ENCODE peak calls at places on chromosomes 2 and 18, in seven cellular contexts. M is HTR-8/SVneo; P is CD4-positive, alpha-beta memory T cell; B is mesendoderm; G is fibroblast of pulmonary artery; D is stimulated activated CD4-positive, alpha-beta T cell treated with anti-CD3 and anti-CD28 coated beads, Interleukin-2, amount 100 ng/mL, for 48 hours; E is kidney glomerular epithelial cell. S is an unnamed sample.

GRCh38 chr18:72700961-72701710 is 157.0 kb upstream of the CBLN2 start:
- DNase-seq in M (no peak), P (no peak), B (peak; percentile 22), G (peak; percentile 28), D (no peak), E (peak; percentile 53), S (no peak)

GRCh38 chr2:192741889-192742288 is 547.2 kb upstream of the TMEFF2 start:
- DNase-seq in M (no peak), P (no peak), B (peak; percentile 36), G (peak; percentile 23), D (no peak), E (no peak), S (no peak)

GRCh38 chr18:22185723-22186386 is 16.5 kb downstream of the GATA6 start:
- DNase-seq in M (no peak), P (no peak), B (no peak), G (no peak), D (no peak), E (no peak), S (no peak)

GRCh38 chr2:189821953-189822748 is 37.9 kb downstream of the PMS1 start:
- DNase-seq in M (peak; percentile 21), P (no peak), B (peak; percentile 21), G (peak; percentile 77), D (no peak), E (no peak), S (no peak)

GRCh38 chr2:231364961-231365810 is 30.3 kb upstream of the B3GNT7 start:
- DNase-seq in M (peak; percentile 80), P (no peak), B (peak; percentile 79), G (peak; percentile 79), D (no peak), E (no peak), S (no peak)

GRCh38 chr2:47562548-47562947 is 159.6 kb downstream of the MSH2 start:
- DNase-seq in M (no peak), P (no peak), B (no peak), G (no peak), D (no peak), E (no peak), S (no peak)

GRCh38 chr2:234169676-234170075 is 119.2 kb downstream of the SPP2 start:
- DNase-seq in M (no peak), P (no peak), B (no peak), G (no peak), D (no peak), E (peak; percentile 29), S (no peak)

GRCh38 chr2:23008951-23009350 is 376.0 kb upstream of the KLHL29 start:
- DNase-seq in M (no peak), P (no peak), B (no peak), G (no peak), D (no peak), E (no peak), S (no peak)

GRCh38 chr18:11523809-11524208 is 85.6 kb upstream of the SLC35G4 start:
- DNase-seq in M (no peak), P (no peak), B (no peak), G (no peak), D (no peak), E (peak; percentile 17), S (no peak)

GRCh38 chr2:241859436-241860183 is 916 bp upstream of the PDCD1 start:
- DNase-seq in M (no peak), P (peak; percentile 27), B (no peak), G (peak; percentile 40), D (peak; percentile 64), E (no peak), S (peak; percentile 43)

GRCh38 chr2:101710690-101711318 is 13.3 kb downstream of the MAP4K4 start:
- DNase-seq in M (no peak), P (no peak), B (no peak), G (no peak), D (no peak), E (no peak), S (no peak)

GRCh38 chr18:9711361-9712129 is 3.4 kb downstream of the RAB31 start:
- DNase-seq in M (no peak), P (no peak), B (no peak), G (no peak), D (no peak), E (no peak), S (peak; percentile 54)

GRCh38 chr2:29123584-29124349 is 8.6 kb downstream of the CLIP4 start:
- DNase-seq in M (no peak), P (no peak), B (no peak), G (peak; percentile 82), D (no peak), E (peak; percentile 91), S (no peak)

GRCh38 chr18:61852496-61852895 is 40.3 kb downstream of the RNF152 start:
- DNase-seq in M (no peak), P (no peak), B (peak; percentile 21), G (no peak), D (no peak), E (no peak), S (no peak)

GRCh38 chr2:240579771-240580614 is 6.5 kb upstream of the CAPN10 start:
- DNase-seq in M (peak; percentile 77), P (peak; percentile 85), B (no peak), G (peak; percentile 94), D (peak; percentile 65), E (peak; percentile 2), S (no peak)

GRCh38 chr2:46119453-46119852 is 177.8 kb upstream of the EPAS1 start:
- DNase-seq in M (no peak), P (no peak), B (no peak), G (peak; percentile 92), D (no peak), E (no peak), S (no peak)

GRCh38 chr2:42100696-42101585 is 53.1 kb downstream of the PKDCC start:
- DNase-seq in M (no peak), P (peak; percentile 69), B (peak; percentile 76), G (peak; percentile 77), D (no peak), E (no peak), S (peak; percentile 67)

GRCh38 chr2:96430394-96430988 is 74.7 kb downstream of the NEURL3 start:
- DNase-seq in M (no peak), P (no peak), B (no peak), G (no peak), D (no peak), E (no peak), S (no peak)

GRCh38 chr2:213087040-213087439 is 64.4 kb downstream of the IKZF2 start:
- DNase-seq in M (no peak), P (no peak), B (no peak), G (no peak), D (no peak), E (no peak), S (no peak)

GRCh38 chr2:79771530-79771929 is 258.7 kb downstream of the CTNNA2 start:
- DNase-seq in M (no peak), P (no peak), B (no peak), G (no peak), D (no peak), E (no peak), S (no peak)

GRCh38 chr2:239245872-239246701 is 154.7 kb downstream of the HDAC4 start:
- DNase-seq in M (no peak), P (no peak), B (no peak), G (no peak), D (no peak), E (no peak), S (no peak)

GRCh38 chr2:16105178-16105663 is 164.9 kb downstream of the MYCN start:
- DNase-seq in M (no peak), P (no peak), B (no peak), G (no peak), D (no peak), E (no peak), S (no peak)

S was measured in naive B cell.